ENCODE peak calls at places on chromosomes 4 and X, in eight cellular contexts. One of them, this sample, is unnamed.

GRCh38 chrX:45699158-45699557 is 498.5 kb upstream of the DIPK2B start:
- DNase-seq in activated B cell treated with CpG ODN at 0.5 μM for 24 hours: no peak
- DNase-seq in cardiac fibroblast: no peak
- DNase-seq in fibroblast of lung: peak; percentile 17
- DNase-seq in CD8-positive, alpha-beta T cell: no peak
- DNase-seq in A673: no peak
- DNase-seq in GM13977: no peak
- DNase-seq in CD4-positive, alpha-beta T cell: no peak
- DNase-seq in this sample: peak; percentile 45

GRCh38 chrX:129480889-129481288 is 42.4 kb downstream of the SMARCA1 start:
- DNase-seq in activated B cell treated with CpG ODN at 0.5 μM for 24 hours: no peak
- DNase-seq in cardiac fibroblast: no peak
- DNase-seq in fibroblast of lung: no peak
- DNase-seq in CD8-positive, alpha-beta T cell: no peak
- DNase-seq in A673: no peak
- DNase-seq in GM13977: no peak
- DNase-seq in CD4-positive, alpha-beta T cell: no peak
- DNase-seq in this sample: no peak

GRCh38 chrX:128106630-128107029 is 54.4 kb upstream of the ACTRT1 start:
- DNase-seq in activated B cell treated with CpG ODN at 0.5 μM for 24 hours: no peak
- DNase-seq in cardiac fibroblast: no peak
- DNase-seq in fibroblast of lung: no peak
- DNase-seq in CD8-positive, alpha-beta T cell: no peak
- DNase-seq in A673: peak; percentile 60
- DNase-seq in GM13977: peak; percentile 4
- DNase-seq in CD4-positive, alpha-beta T cell: no peak
- DNase-seq in this sample: no peak

GRCh38 chrX:150157291-150157690 is 205.8 kb upstream of the MAMLD1 start:
- DNase-seq in activated B cell treated with CpG ODN at 0.5 μM for 24 hours: no peak
- DNase-seq in cardiac fibroblast: no peak
- DNase-seq in fibroblast of lung: no peak
- DNase-seq in CD8-positive, alpha-beta T cell: no peak
- DNase-seq in A673: no peak
- DNase-seq in GM13977: no peak
- DNase-seq in CD4-positive, alpha-beta T cell: no peak
- DNase-seq in this sample: no peak

GRCh38 chr4:52100062-52100461 is 49.0 kb downstream of the SPATA18 start:
- DNase-seq in activated B cell treated with CpG ODN at 0.5 μM for 24 hours: no peak
- DNase-seq in cardiac fibroblast: peak; percentile 4
- DNase-seq in fibroblast of lung: no peak
- DNase-seq in CD8-positive, alpha-beta T cell: no peak
- DNase-seq in A673: no peak
- DNase-seq in GM13977: no peak
- DNase-seq in CD4-positive, alpha-beta T cell: no peak
- DNase-seq in this sample: no peak

GRCh38 chrX:153365670-153366069 is 31.7 kb downstream of the ZNF275 start:
- DNase-seq in activated B cell treated with CpG ODN at 0.5 μM for 24 hours: no peak
- DNase-seq in cardiac fibroblast: no peak
- DNase-seq in fibroblast of lung: no peak
- DNase-seq in CD8-positive, alpha-beta T cell: no peak
- DNase-seq in A673: no peak
- DNase-seq in GM13977: no peak
- DNase-seq in CD4-positive, alpha-beta T cell: no peak
- DNase-seq in this sample: no peak

GRCh38 chr4:73404042-73404441 is at the start of gene ALB:
- DNase-seq in activated B cell treated with CpG ODN at 0.5 μM for 24 hours: no peak
- DNase-seq in cardiac fibroblast: no peak
- DNase-seq in fibroblast of lung: no peak
- DNase-seq in CD8-positive, alpha-beta T cell: no peak
- DNase-seq in A673: no peak
- DNase-seq in GM13977: no peak
- DNase-seq in CD4-positive, alpha-beta T cell: no peak
- DNase-seq in this sample: no peak

GRCh38 chr4:83413676-83414075 is 41.9 kb downstream of the HELQ start:
- DNase-seq in activated B cell treated with CpG ODN at 0.5 μM for 24 hours: no peak
- DNase-seq in cardiac fibroblast: no peak
- DNase-seq in fibroblast of lung: no peak
- DNase-seq in CD8-positive, alpha-beta T cell: no peak
- DNase-seq in A673: no peak
- DNase-seq in GM13977: no peak
- DNase-seq in CD4-positive, alpha-beta T cell: no peak
- DNase-seq in this sample: no peak

GRCh38 chr4:129138762-129139496 is 43.0 kb downstream of the C4orf33 start:
- DNase-seq in activated B cell treated with CpG ODN at 0.5 μM for 24 hours: no peak
- DNase-seq in cardiac fibroblast: no peak
- DNase-seq in fibroblast of lung: no peak
- DNase-seq in CD8-positive, alpha-beta T cell: no peak
- DNase-seq in A673: no peak
- DNase-seq in GM13977: no peak
- DNase-seq in CD4-positive, alpha-beta T cell: no peak
- DNase-seq in this sample: no peak

GRCh38 chr4:68864438-68865177 is 48.8 kb downstream of the UGT2B10 start:
- DNase-seq in activated B cell treated with CpG ODN at 0.5 μM for 24 hours: no peak
- DNase-seq in cardiac fibroblast: no peak
- DNase-seq in fibroblast of lung: no peak
- DNase-seq in CD8-positive, alpha-beta T cell: no peak
- DNase-seq in A673: no peak
- DNase-seq in GM13977: no peak
- DNase-seq in CD4-positive, alpha-beta T cell: no peak
- DNase-seq in this sample: no peak

GRCh38 chr4:122086338-122086737 is 65.8 kb upstream of the BLTP1 start:
- DNase-seq in activated B cell treated with CpG ODN at 0.5 μM for 24 hours: no peak
- DNase-seq in cardiac fibroblast: no peak
- DNase-seq in fibroblast of lung: peak; percentile 81
- DNase-seq in CD8-positive, alpha-beta T cell: no peak
- DNase-seq in A673: no peak
- DNase-seq in GM13977: no peak
- DNase-seq in CD4-positive, alpha-beta T cell: no peak
- DNase-seq in this sample: no peak

GRCh38 chr4:147336252-147336651 is 144.6 kb upstream of the EDNRA start:
- DNase-seq in activated B cell treated with CpG ODN at 0.5 μM for 24 hours: no peak
- DNase-seq in cardiac fibroblast: peak; percentile 31
- DNase-seq in fibroblast of lung: no peak
- DNase-seq in CD8-positive, alpha-beta T cell: no peak
- DNase-seq in A673: peak; percentile 81
- DNase-seq in GM13977: no peak
- DNase-seq in CD4-positive, alpha-beta T cell: no peak
- DNase-seq in this sample: no peak

GRCh38 chr4:113998531-113998930 is 19.1 kb upstream of the ARSJ start:
- DNase-seq in activated B cell treated with CpG ODN at 0.5 μM for 24 hours: no peak
- DNase-seq in cardiac fibroblast: peak; percentile 75
- DNase-seq in fibroblast of lung: peak; percentile 85
- DNase-seq in CD8-positive, alpha-beta T cell: no peak
- DNase-seq in A673: no peak
- DNase-seq in GM13977: no peak
- DNase-seq in CD4-positive, alpha-beta T cell: no peak
- DNase-seq in this sample: no peak

GRCh38 chr4:13641084-13641483 is 13.6 kb upstream of the BOD1L1 start:
- DNase-seq in activated B cell treated with CpG ODN at 0.5 μM for 24 hours: no peak
- DNase-seq in cardiac fibroblast: no peak
- DNase-seq in fibroblast of lung: no peak
- DNase-seq in CD8-positive, alpha-beta T cell: no peak
- DNase-seq in A673: no peak
- DNase-seq in GM13977: no peak
- DNase-seq in CD4-positive, alpha-beta T cell: no peak
- DNase-seq in this sample: no peak

GRCh38 chr4:71524746-71525145 is 185.9 kb downstream of the SLC4A4 start:
- DNase-seq in activated B cell treated with CpG ODN at 0.5 μM for 24 hours: no peak
- DNase-seq in cardiac fibroblast: no peak
- DNase-seq in fibroblast of lung: no peak
- DNase-seq in CD8-positive, alpha-beta T cell: no peak
- DNase-seq in A673: no peak
- DNase-seq in GM13977: no peak
- DNase-seq in CD4-positive, alpha-beta T cell: no peak
- DNase-seq in this sample: no peak

GRCh38 chr4:71520850-71521249 is 182.0 kb downstream of the SLC4A4 start:
- DNase-seq in activated B cell treated with CpG ODN at 0.5 μM for 24 hours: no peak
- DNase-seq in cardiac fibroblast: no peak
- DNase-seq in fibroblast of lung: no peak
- DNase-seq in CD8-positive, alpha-beta T cell: no peak
- DNase-seq in A673: no peak
- DNase-seq in GM13977: no peak
- DNase-seq in CD4-positive, alpha-beta T cell: no peak
- DNase-seq in this sample: no peak

GRCh38 chr4:71532407-71532806 is 193.6 kb downstream of the SLC4A4 start:
- DNase-seq in activated B cell treated with CpG ODN at 0.5 μM for 24 hours: no peak
- DNase-seq in cardiac fibroblast: no peak
- DNase-seq in fibroblast of lung: no peak
- DNase-seq in CD8-positive, alpha-beta T cell: no peak
- DNase-seq in A673: no peak
- DNase-seq in GM13977: no peak
- DNase-seq in CD4-positive, alpha-beta T cell: no peak
- DNase-seq in this sample: no peak

GRCh38 chr4:71526626-71527406 is 188.0 kb downstream of the SLC4A4 start:
- DNase-seq in activated B cell treated with CpG ODN at 0.5 μM for 24 hours: no peak
- DNase-seq in cardiac fibroblast: no peak
- DNase-seq in fibroblast of lung: no peak
- DNase-seq in CD8-positive, alpha-beta T cell: no peak
- DNase-seq in A673: no peak
- DNase-seq in GM13977: no peak
- DNase-seq in CD4-positive, alpha-beta T cell: no peak
- DNase-seq in this sample: no peak
- TF ChIP-seq CTCF in activated B cell treated with CpG ODN at 0.5 μM for 24 hours: no peak
- TF ChIP-seq CTCF in cardiac fibroblast: peak; percentile 11
- TF ChIP-seq CTCF in fibroblast of lung: no peak
- TF ChIP-seq CTCF in CD8-positive, alpha-beta T cell: no peak
- TF ChIP-seq CTCF in A673: no peak
- TF ChIP-seq CTCF in GM13977: peak; percentile 17
- TF ChIP-seq CTCF in CD4-positive, alpha-beta T cell: no peak
- TF ChIP-seq CTCF in this sample: peak; percentile 48

DNA sequence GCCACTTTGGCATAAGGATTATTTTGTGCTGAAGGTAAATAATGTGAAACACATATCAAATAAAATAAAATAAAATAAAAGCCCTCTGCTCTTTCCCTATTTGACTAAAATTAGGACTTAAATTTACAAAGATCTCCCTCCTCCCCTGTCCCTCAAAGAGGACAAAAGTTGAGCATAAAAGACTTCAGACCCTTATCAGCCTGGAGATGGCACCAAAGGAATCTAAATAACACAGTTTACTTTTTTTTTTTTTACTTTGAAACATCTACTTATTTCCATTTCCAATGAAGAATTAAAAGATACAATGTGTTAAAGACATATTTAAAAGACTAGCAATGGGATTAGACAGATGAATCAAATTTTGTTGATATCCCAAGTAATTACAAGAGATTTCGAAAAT is 89.7 kb downstream of the EPHA5 start:
- DNase-seq in activated B cell treated with CpG ODN at 0.5 μM for 24 hours: no peak
- DNase-seq in cardiac fibroblast: peak; percentile 20
- DNase-seq in fibroblast of lung: no peak
- DNase-seq in CD8-positive, alpha-beta T cell: no peak
- DNase-seq in A673: peak; percentile 40
- DNase-seq in GM13977: no peak
- DNase-seq in CD4-positive, alpha-beta T cell: no peak
- DNase-seq in this sample: no peak
- TF ChIP-seq CTCF in activated B cell treated with CpG ODN at 0.5 μM for 24 hours: no peak
- TF ChIP-seq CTCF in cardiac fibroblast: no peak
- TF ChIP-seq CTCF in fibroblast of lung: no peak
- TF ChIP-seq CTCF in CD8-positive, alpha-beta T cell: no peak
- TF ChIP-seq CTCF in A673: no peak
- TF ChIP-seq CTCF in GM13977: no peak
- TF ChIP-seq CTCF in CD4-positive, alpha-beta T cell: no peak
- TF ChIP-seq CTCF in this sample: no peak

GRCh38 chr4:187042251-187042650 is 318.6 kb upstream of the FAT1 start:
- DNase-seq in activated B cell treated with CpG ODN at 0.5 μM for 24 hours: no peak
- DNase-seq in cardiac fibroblast: no peak
- DNase-seq in fibroblast of lung: no peak
- DNase-seq in CD8-positive, alpha-beta T cell: no peak
- DNase-seq in A673: no peak
- DNase-seq in GM13977: no peak
- DNase-seq in CD4-positive, alpha-beta T cell: no peak
- DNase-seq in this sample: no peak

GRCh38 chr4:187046471-187046870 is 322.8 kb upstream of the FAT1 start:
- DNase-seq in activated B cell treated with CpG ODN at 0.5 μM for 24 hours: no peak
- DNase-seq in cardiac fibroblast: no peak
- DNase-seq in fibroblast of lung: no peak
- DNase-seq in CD8-positive, alpha-beta T cell: no peak
- DNase-seq in A673: no peak
- DNase-seq in GM13977: no peak
- DNase-seq in CD4-positive, alpha-beta T cell: no peak
- DNase-seq in this sample: no peak
- TF ChIP-seq CTCF in activated B cell treated with CpG ODN at 0.5 μM for 24 hours: no peak
- TF ChIP-seq CTCF in cardiac fibroblast: no peak
- TF ChIP-seq CTCF in fibroblast of lung: no peak
- TF ChIP-seq CTCF in CD8-positive, alpha-beta T cell: no peak
- TF ChIP-seq CTCF in A673: no peak
- TF ChIP-seq CTCF in GM13977: no peak
- TF ChIP-seq CTCF in CD4-positive, alpha-beta T cell: no peak
- TF ChIP-seq CTCF in this sample: no peak

GRCh38 chr4:76801621-76802545 is 96.1 kb downstream of the SOWAHB start:
- DNase-seq in activated B cell treated with CpG ODN at 0.5 μM for 24 hours: no peak
- DNase-seq in cardiac fibroblast: no peak
- DNase-seq in fibroblast of lung: peak; percentile 50
- DNase-seq in CD8-positive, alpha-beta T cell: no peak
- DNase-seq in A673: peak; percentile 71
- DNase-seq in GM13977: no peak
- DNase-seq in CD4-positive, alpha-beta T cell: no peak
- DNase-seq in this sample: no peak

GRCh38 chr4:76803522-76803921 is 94.4 kb downstream of the SOWAHB start:
- DNase-seq in activated B cell treated with CpG ODN at 0.5 μM for 24 hours: no peak
- DNase-seq in cardiac fibroblast: peak; percentile 76
- DNase-seq in fibroblast of lung: peak; percentile 76
- DNase-seq in CD8-positive, alpha-beta T cell: no peak
- DNase-seq in A673: peak; percentile 78
- DNase-seq in GM13977: no peak
- DNase-seq in CD4-positive, alpha-beta T cell: no peak
- DNase-seq in this sample: peak; percentile 84

GRCh38 chr4:76800902-76801301 is 97.0 kb downstream of the SOWAHB start:
- DNase-seq in activated B cell treated with CpG ODN at 0.5 μM for 24 hours: no peak
- DNase-seq in cardiac fibroblast: no peak
- DNase-seq in fibroblast of lung: no peak
- DNase-seq in CD8-positive, alpha-beta T cell: no peak
- DNase-seq in A673: no peak
- DNase-seq in GM13977: peak; percentile 69
- DNase-seq in CD4-positive, alpha-beta T cell: no peak
- DNase-seq in this sample: no peak

GRCh38 chr4:76804060-76804459 is 93.9 kb downstream of the SOWAHB start:
- DNase-seq in activated B cell treated with CpG ODN at 0.5 μM for 24 hours: no peak
- DNase-seq in cardiac fibroblast: peak; percentile 46
- DNase-seq in fibroblast of lung: peak; percentile 21
- DNase-seq in CD8-positive, alpha-beta T cell: no peak
- DNase-seq in A673: peak; percentile 90
- DNase-seq in GM13977: no peak
- DNase-seq in CD4-positive, alpha-beta T cell: no peak
- DNase-seq in this sample: no peak

GRCh38 chr4:76802546-76803021 is 95.4 kb downstream of the SOWAHB start:
- DNase-seq in activated B cell treated with CpG ODN at 0.5 μM for 24 hours: no peak
- DNase-seq in cardiac fibroblast: peak; percentile 31
- DNase-seq in fibroblast of lung: no peak
- DNase-seq in CD8-positive, alpha-beta T cell: no peak
- DNase-seq in A673: peak; percentile 5
- DNase-seq in GM13977: no peak
- DNase-seq in CD4-positive, alpha-beta T cell: no peak
- DNase-seq in this sample: no peak
- TF ChIP-seq CTCF in activated B cell treated with CpG ODN at 0.5 μM for 24 hours: no peak
- TF ChIP-seq CTCF in cardiac fibroblast: no peak
- TF ChIP-seq CTCF in fibroblast of lung: no peak
- TF ChIP-seq CTCF in CD8-positive, alpha-beta T cell: no peak
- TF ChIP-seq CTCF in A673: no peak
- TF ChIP-seq CTCF in GM13977: no peak
- TF ChIP-seq CTCF in CD4-positive, alpha-beta T cell: no peak
- TF ChIP-seq CTCF in this sample: no peak

This sample was measured in HFFc6.